ENCODE peak calls at places on chromosomes 3 and 15, in four cellular contexts. Y, L, A and K are unnamed samples.

GRCh38 chr15:76546805-76547204 is 210.2 kb downstream of the ISL2 start:
- DNase-seq in A (no peak), L (no peak), Y (no peak), K (no peak)

GRCh38 chr3:5187920-5188418 is 462 bp downstream of the EDEM1 start:
- DNase-seq in L (no peak), Y (no peak), A (peak), K (no peak)

GRCh38 chr3:42179110-42179725 is 86.8 kb downstream of the CCK start:
- DNase-seq in A (no peak), L (peak), Y (peak), K (no peak)

GRCh38 chr3:173217127-173217526 is 76.1 kb upstream of the SPATA16 start:
- DNase-seq in L (no peak), A (no peak), Y (no peak), K (no peak)

GRCh38 chr3:45975696-45976095 is 19.9 kb downstream of the FYCO1 start:
- DNase-seq in Y (no peak), A (no peak), L (no peak), K (no peak)

GRCh38 chr3:101926594-101927105 is 77.3 kb downstream of the NFKBIZ start:
- DNase-seq in L (peak), Y (no peak), A (no peak), K (no peak)

GRCh38 chr3:24184528-24185176 is 239.6 kb downstream of the NR1D2 start:
- DNase-seq in L (no peak), A (no peak), Y (no peak), K (no peak)

GRCh38 chr3:128334086-128334650 is 132.5 kb downstream of the DNAJB8 start:
- DNase-seq in Y (no peak), A (no peak), L (no peak), K (no peak)

GRCh38 chr3:89702404-89702803 is 595.0 kb downstream of the EPHA3 start:
- DNase-seq in Y (no peak), L (no peak), A (no peak), K (no peak)

GRCh38 chr3:141405581-141405980 is 37.3 kb downstream of the ZBTB38 start:
- DNase-seq in Y (no peak), L (no peak), A (no peak), K (no peak)

GRCh38 chr15:95459288-95459687 is 871.2 kb upstream of the NR2F2 start:
- DNase-seq in A (no peak), L (peak), Y (no peak), K (no peak)

GRCh38 chr3:58299839-58300516 is 6.1 kb upstream of the RPP14 start:
- DNase-seq in A (no peak), L (peak), Y (peak), K (no peak)

GRCh38 chr3:188036375-188036985 is 117.5 kb upstream of the LPP start:
- DNase-seq in A (no peak), L (no peak), Y (peak), K (no peak)

GRCh38 chr3:44554626-44555592 is at the start of gene ZKSCAN7:
- DNase-seq in L (peak), Y (peak), A (peak), K (no peak)

GRCh38 chr3:90069748-90070147 is 962.3 kb downstream of the EPHA3 start:
- DNase-seq in A (no peak), Y (no peak), L (no peak), K (no peak)

GRCh38 chr15:41115652-41116115 is 396 bp downstream of the INO80 start:
- DNase-seq in A (peak), Y (peak), L (peak), K (no peak)

GRCh38 chr15:84797212-84797611 is 19.9 kb upstream of the ALPK3 start:
- DNase-seq in A (no peak), L (no peak), Y (no peak), K (no peak)

GRCh38 chr15:82950295-82950694 is 2.2 kb downstream of the HOMER2 start:
- DNase-seq in Y (no peak), A (no peak), L (no peak), K (no peak)

DNA sequence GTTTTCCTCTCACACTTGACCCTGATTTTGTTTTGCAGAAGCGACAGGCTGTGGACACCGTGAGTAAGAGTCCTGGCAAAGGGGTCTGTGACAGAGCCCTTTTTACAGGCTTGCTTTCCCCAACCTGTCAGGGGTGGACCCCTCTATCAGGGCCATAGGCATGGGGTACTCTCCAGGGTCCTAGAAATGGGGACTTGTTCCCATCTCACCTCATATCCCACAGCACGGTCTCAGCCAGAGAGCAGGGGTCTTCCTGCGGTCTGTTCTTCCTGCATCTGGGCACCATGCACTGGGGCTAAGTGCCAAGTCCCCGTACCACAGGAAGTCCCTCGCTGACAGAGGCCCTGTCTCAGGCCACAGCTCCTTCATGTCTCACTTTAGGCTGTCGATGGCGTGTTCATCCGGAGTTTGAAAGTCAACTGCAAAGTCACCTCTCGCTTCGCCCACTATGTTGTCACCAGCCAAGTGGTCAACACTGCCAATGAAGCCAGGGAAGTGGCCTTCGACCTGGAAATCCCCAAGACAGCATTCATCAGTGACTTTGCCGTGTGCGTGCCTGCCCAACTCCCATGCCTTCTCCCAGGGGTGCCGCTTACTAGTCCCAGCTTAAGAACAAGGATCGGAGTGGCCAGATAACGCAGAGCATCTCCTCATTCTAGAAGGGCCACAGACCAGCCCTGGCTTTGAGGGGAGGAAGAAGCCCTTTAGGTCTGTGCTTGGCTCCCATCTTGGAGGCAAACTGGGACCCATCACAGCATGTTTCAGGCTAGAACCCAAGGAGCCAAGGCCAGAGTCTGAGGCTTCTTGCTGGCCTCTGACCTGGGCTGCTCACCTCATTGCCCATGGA is 783 bp downstream of the ITIH1 start:
- DNase-seq in Y (no peak), L (no peak), A (no peak), K (no peak)
- TF ChIP-seq POLR2A in Y (no peak), L (no peak), A (no peak), K (no peak)

DNA sequence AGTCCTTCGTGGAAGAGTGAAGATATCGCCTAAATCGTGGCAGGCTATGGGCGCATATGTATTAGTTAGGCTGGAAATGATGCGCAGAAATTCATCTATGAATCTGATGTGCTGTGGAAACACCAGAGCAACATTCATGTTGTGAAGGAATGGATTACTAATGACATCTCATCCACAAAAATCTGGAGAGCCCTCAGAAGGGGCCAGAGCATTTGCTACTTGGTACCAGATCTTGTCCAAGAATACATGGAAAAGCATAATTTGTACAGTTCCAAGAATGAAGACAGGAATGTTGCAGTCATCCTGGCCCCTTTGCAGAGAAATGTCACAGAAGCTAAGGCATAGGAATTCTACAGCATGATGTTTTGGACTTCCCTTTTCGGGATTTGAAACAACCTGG is 38.4 kb upstream of the FOXB1 start:
- DNase-seq in Y (no peak), L (no peak), A (no peak), K (no peak)
- TF ChIP-seq POLR2A in Y (no peak), L (no peak), A (no peak), K (no peak)

GRCh38 chr3:66532613-66533012 is 31.8 kb upstream of the LRIG1 start:
- DNase-seq in A (no peak), L (no peak), Y (no peak), K (no peak)
- TF ChIP-seq POLR2A in A (no peak), L (no peak), Y (no peak), K (no peak)

GRCh38 chr3:20042331-20042730 is 2.1 kb downstream of the KAT2B start:
- DNase-seq in A (no peak), L (no peak), Y (no peak), K (no peak)

GRCh38 chr3:20039082-20039764 is 1.0 kb upstream of the KAT2B start:
- DNase-seq in A (no peak), L (peak), Y (no peak), K (no peak)

GRCh38 chr3:20041197-20041780 is 1.0 kb downstream of the KAT2B start:
- DNase-seq in A (peak), Y (peak), L (peak), K (no peak)

GRCh38 chr3:20039765-20040475 is at the start of gene KAT2B:
- DNase-seq in A (peak), L (peak), Y (peak), K (no peak)

DNA sequence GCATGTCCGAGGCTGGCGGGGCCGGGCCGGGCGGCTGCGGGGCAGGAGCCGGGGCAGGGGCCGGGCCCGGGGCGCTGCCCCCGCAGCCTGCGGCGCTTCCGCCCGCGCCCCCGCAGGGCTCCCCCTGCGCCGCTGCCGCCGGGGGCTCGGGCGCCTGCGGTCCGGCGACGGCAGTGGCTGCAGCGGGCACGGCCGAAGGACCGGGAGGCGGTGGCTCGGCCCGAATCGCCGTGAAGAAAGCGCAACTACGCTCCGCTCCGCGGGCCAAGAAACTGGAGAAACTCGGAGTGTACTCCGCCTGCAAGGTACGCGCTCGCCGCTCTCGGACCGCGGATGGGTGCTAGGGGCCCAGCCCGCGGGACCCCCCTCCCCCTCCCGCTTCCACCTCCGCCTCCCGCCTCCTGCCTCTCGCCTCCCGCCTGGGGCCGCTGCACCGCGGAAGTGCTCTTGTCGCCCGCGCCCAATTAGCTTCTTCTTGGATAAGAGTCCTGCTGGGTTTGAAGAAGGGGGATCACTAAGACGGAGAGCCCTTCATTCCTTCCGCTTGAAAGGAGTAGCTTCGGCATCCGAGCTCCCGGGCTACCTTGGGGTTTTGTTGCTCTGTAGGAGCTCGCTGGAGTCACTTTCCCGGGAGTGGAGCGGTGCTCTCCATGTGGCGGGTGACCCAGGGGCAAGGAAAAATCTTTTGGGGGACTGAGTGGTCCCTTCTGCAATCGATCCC is 390 bp downstream of the KAT2B start:
- DNase-seq in A (peak), Y (peak), L (peak), K (no peak)
- TF ChIP-seq POLR2A in A (no peak), Y (no peak), L (no peak), K (no peak)

GRCh38 chr3:122421101-122421500 is 5.2 kb upstream of the WDR5B start:
- DNase-seq in L (no peak), Y (no peak), A (no peak), K (no peak)

GRCh38 chr3:122414391-122414790 is 1.5 kb downstream of the WDR5B start:
- DNase-seq in Y (no peak), L (no peak), A (no peak), K (no peak)

GRCh38 chr3:122415104-122415744 is 638 bp downstream of the WDR5B start:
- DNase-seq in Y (peak), A (no peak), L (peak), K (no peak)

GRCh38 chr3:122416966-122417365 is 1.1 kb upstream of the WDR5B start:
- DNase-seq in Y (no peak), A (no peak), L (no peak), K (no peak)

GRCh38 chr3:122415762-122416654 is at the start of gene WDR5B:
- DNase-seq in A (peak), Y (peak), L (peak), K (peak)
- TF ChIP-seq POLR2A in A (peak), Y (peak), L (peak), K (no peak)

GRCh38 chr3:136955813-136956212 is 2.0 kb upstream of the IL20RB start:
- DNase-seq in L (peak), Y (peak), A (no peak), K (no peak)
- TF ChIP-seq POLR2A in L (no peak), Y (no peak), A (no peak), K (no peak)

GRCh38 chr15:100349696-100350433 is 8.1 kb upstream of the ADAMTS17 start:
- DNase-seq in L (peak), Y (peak), A (peak), K (peak)
- TF ChIP-seq POLR2A in L (no peak), Y (no peak), A (no peak), K (no peak)

GRCh38 chr3:156818890-156819289 is 7.3 kb upstream of the LEKR1 start:
- DNase-seq in A (no peak), Y (no peak), L (peak), K (no peak)

GRCh38 chr3:156816091-156816793 is 9.9 kb upstream of the LEKR1 start:
- DNase-seq in A (peak), L (peak), Y (no peak), K (no peak)

GRCh38 chr3:156814295-156814694 is 11.9 kb upstream of the LEKR1 start:
- DNase-seq in Y (no peak), A (no peak), L (no peak), K (no peak)

GRCh38 chr3:156817931-156818765 is 8.0 kb upstream of the LEKR1 start:
- DNase-seq in Y (no peak), A (no peak), L (peak), K (no peak)

GRCh38 chr3:156816794-156817741 is 9.1 kb upstream of the LEKR1 start:
- DNase-seq in A (peak), L (peak), Y (no peak), K (no peak)
- TF ChIP-seq POLR2A in A (no peak), L (no peak), Y (no peak), K (no peak)

GRCh38 chr15:89653578-89653977 is 1.7 kb downstream of the KIF7 start:
- DNase-seq in L (no peak), A (no peak), Y (no peak), K (no peak)

GRCh38 chr15:89654311-89654761 is 931 bp downstream of the KIF7 start:
- DNase-seq in Y (no peak), L (no peak), A (no peak), K (no peak)

GRCh38 chr15:89652666-89653065 is 2.6 kb downstream of the KIF7 start:
- DNase-seq in L (no peak), Y (no peak), A (peak), K (no peak)

GRCh38 chr15:89656116-89656815 is 999 bp upstream of the KIF7 start:
- DNase-seq in A (no peak), L (no peak), Y (no peak), K (no peak)

GRCh38 chr15:89654847-89655805 is at the start of gene KIF7:
- DNase-seq in A (no peak), Y (peak), L (peak), K (no peak)
- TF ChIP-seq POLR2A in A (no peak), Y (peak), L (no peak), K (no peak)